ENCODE peak calls at places on chromosomes 5 and 9, in four cellular contexts. B is thoracic aorta, V is A549, M is psoas muscle. S is an unnamed sample.

GRCh38 chr5:137027758-137028157 is 471.4 kb downstream of the SPOCK1 start:
- DNase-seq in B (no peak), V (no peak), M (no peak), S (no peak)

GRCh38 chr9:4829956-4830355 is 37.2 kb downstream of the RCL1 start:
- DNase-seq in B (no peak), V (no peak), M (no peak), S (no peak)

GRCh38 chr5:31329722-31330121 is 136.2 kb downstream of the CDH6 start:
- DNase-seq in B (no peak), V (no peak), M (no peak), S (no peak)

GRCh38 chr5:86463339-86463738 is 154.4 kb upstream of the COX7C start:
- DNase-seq in B (no peak), V (peak; percentile 15), M (no peak), S (no peak)

GRCh38 chr9:104850771-104851170 is 77.2 kb downstream of the ABCA1 start:
- DNase-seq in B (no peak), V (no peak), M (no peak), S (no peak)

GRCh38 chr9:97923529-97924108 is 1.3 kb upstream of the TRMO start:
- DNase-seq in B (peak; percentile 53), V (peak; percentile 85), M (peak; percentile 66), S (no peak)

GRCh38 chr9:35267716-35268115 is 105.9 kb downstream of the UNC13B start:
- DNase-seq in B (no peak), V (no peak), M (no peak), S (no peak)

GRCh38 chr9:75181748-75182147 is 93.4 kb downstream of the OSTF1 start:
- DNase-seq in B (no peak), V (peak; percentile 33), M (no peak), S (no peak)

GRCh38 chr5:14946813-14947640 is 75.4 kb upstream of the ANKH start:
- DNase-seq in B (no peak), V (peak; percentile 55), M (no peak), S (no peak)

GRCh38 chr5:35294976-35295375 is 64.7 kb upstream of the PRLR start:
- DNase-seq in B (no peak), V (no peak), M (no peak), S (no peak)

GRCh38 chr9:5947912-5948311 is 57.2 kb downstream of the MLANA start:
- DNase-seq in B (no peak), V (no peak), M (no peak), S (no peak)

GRCh38 chr9:114016101-114016500 is 62.0 kb downstream of the AMBP start:
- DNase-seq in B (no peak), V (no peak), M (no peak), S (no peak)

GRCh38 chr9:72665421-72665820 is 144.0 kb downstream of the TMC1 start:
- DNase-seq in B (no peak), V (peak; percentile 19), M (no peak), S (no peak)

GRCh38 chr9:113215142-113215541 is 5.9 kb downstream of the FKBP15 start:
- DNase-seq in B (no peak), V (peak; percentile 48), M (no peak), S (no peak)

GRCh38 chr5:108924457-108924961 is 176.8 kb downstream of the FER start:
- DNase-seq in B (no peak), V (peak; percentile 10), M (no peak), S (no peak)

GRCh38 chr9:128055222-128056040 is 11.7 kb downstream of the NAIF1 start:
- DNase-seq in B (no peak), V (no peak), M (peak; percentile 40), S (peak; percentile 20)

GRCh38 chr5:50583621-50584020 is 82.8 kb upstream of the PARP8 start:
- DNase-seq in B (no peak), V (no peak), M (no peak), S (no peak)

GRCh38 chr5:553874-554273 is 29.6 kb upstream of the SLC9A3 start:
- DNase-seq in B (no peak), V (peak; percentile 86), M (no peak), S (no peak)

GRCh38 chr9:130473521-130473920 is 28.8 kb downstream of the ASS1 start:
- DNase-seq in B (no peak), V (no peak), M (no peak), S (no peak)

GRCh38 chr9:120692901-120693573 is 21.2 kb downstream of the MEGF9 start:
- DNase-seq in B (no peak), V (no peak), M (no peak), S (no peak)

DNA sequence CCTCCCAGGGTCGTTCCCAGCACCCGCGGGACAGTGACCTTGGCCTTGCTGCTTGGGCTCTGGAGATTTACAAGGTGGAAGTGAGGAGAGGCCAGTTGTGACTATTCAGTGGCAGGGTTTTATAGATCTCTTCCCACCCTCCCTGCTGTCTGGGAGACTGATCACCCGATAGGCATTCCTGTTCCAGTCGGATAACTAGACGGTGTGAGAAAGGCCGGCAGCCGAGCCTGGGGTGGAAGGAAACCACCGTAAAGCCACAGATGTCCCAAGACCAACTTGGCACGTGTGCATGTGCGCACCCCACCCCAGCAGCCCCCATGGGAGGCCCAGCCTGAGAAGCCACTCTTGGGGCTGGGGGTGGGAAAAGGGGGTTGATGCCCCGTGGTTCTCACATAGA is 225.9 kb downstream of the FANCC start:
- DNase-seq in B (no peak), V (peak; percentile 41), M (no peak), S (no peak)
- H3K27ac ChIP-seq in B (peak overlapping the region; percentile 87), V (peak overlapping the region; percentile 78), M (peak overlapping the region; percentile 89), S (peak overlapping the region; percentile 90)

DNA sequence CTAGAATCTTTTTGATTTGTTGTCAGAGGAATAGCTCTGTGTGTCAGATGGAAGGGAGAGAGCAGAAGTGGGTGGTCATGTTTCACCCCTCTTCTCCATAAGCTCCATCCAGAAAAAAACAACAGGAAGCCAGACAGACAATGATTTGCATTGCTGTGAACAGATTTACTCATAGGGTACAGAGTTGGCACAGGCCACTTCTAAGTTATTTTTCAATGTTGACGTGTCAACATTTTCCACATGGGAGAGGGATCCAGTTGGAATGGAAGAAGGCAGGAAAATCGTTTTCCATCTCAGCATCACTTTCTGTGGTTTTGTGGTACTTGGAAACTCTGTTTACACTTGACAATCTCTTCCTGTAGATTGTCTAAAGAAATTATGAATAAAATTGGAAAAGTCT is 86.7 kb downstream of the INSYN2B start:
- DNase-seq in B (no peak), V (no peak), M (no peak), S (no peak)
- H3K27ac ChIP-seq in B (no peak overlapping the region), V (no peak overlapping the region), M (no peak overlapping the region), S (no peak overlapping the region)

DNA sequence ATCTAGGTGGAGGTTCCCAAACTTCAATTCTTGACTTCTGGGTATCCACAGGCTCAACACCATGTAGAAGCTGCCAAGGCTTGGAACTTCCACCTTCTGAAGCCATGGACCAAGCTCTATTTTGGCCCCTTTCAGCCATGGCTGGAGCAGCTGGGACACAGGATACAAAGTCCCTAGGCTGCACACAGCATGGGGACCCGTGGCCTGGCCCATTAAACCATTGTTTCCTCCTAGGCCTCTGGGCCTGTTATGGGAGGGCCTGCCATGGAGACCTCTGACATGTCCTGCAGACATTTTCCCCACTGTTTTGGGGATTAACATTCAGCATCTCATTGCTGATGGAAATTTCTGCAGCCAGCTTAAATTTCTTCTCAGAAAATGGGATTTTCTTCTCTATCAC is 1908.0 kb downstream of the EFNA5 start:
- DNase-seq in B (no peak), V (no peak), M (no peak), S (no peak)
- H3K27ac ChIP-seq in B (no peak overlapping the region), V (no peak overlapping the region), M (no peak overlapping the region), S (no peak overlapping the region)

GRCh38 chr5:38772471-38772870 is 73.3 kb upstream of the OSMR start:
- DNase-seq in B (no peak), V (no peak), M (no peak), S (no peak)

GRCh38 chr5:38780950-38781349 is 64.9 kb upstream of the OSMR start:
- DNase-seq in B (no peak), V (peak; percentile 39), M (peak; percentile 56), S (no peak)

GRCh38 chr5:38777111-38777510 is 68.7 kb upstream of the OSMR start:
- DNase-seq in B (no peak), V (no peak), M (no peak), S (no peak)

GRCh38 chr5:38780316-38780715 is 65.5 kb upstream of the OSMR start:
- DNase-seq in B (no peak), V (no peak), M (no peak), S (no peak)

GRCh38 chr5:38776494-38776893 is 69.3 kb upstream of the OSMR start:
- DNase-seq in B (no peak), V (no peak), M (no peak), S (no peak)
- H3K27ac ChIP-seq in B (no peak overlapping the region), V (no peak overlapping the region), M (no peak overlapping the region), S (no peak overlapping the region)